ENCODE peak calls at places on chromosomes 3 and 15, in seven cellular contexts. D is uterus, Z is HepG2, A is suprapubic skin, V is endothelial cell of umbilical vein, M is K562, R is H1. X is an unnamed sample.

GRCh38 chr3:69244036-69244435 is 121.6 kb upstream of the LMOD3 start:
- DNase-seq in A (no peak), D (no peak), R (no peak), Z (no peak), M (no peak), V (no peak), X (no peak)

GRCh38 chr15:98442379-98442833 is 205.9 kb upstream of the IGF1R start:
- DNase-seq in V (peak), M (peak), D (peak), A (no peak), R (peak), Z (peak), X (peak)

GRCh38 chr3:31448035-31448881 is 84.5 kb upstream of the STT3B start:
- DNase-seq in A (no peak), V (peak), M (no peak), R (peak), Z (peak), D (no peak), X (no peak)

GRCh38 chr15:22259881-22260421 is 179.6 kb downstream of the OR4M2 start:
- DNase-seq in D (no peak), M (no peak), Z (no peak), R (no peak), A (no peak), V (no peak), X (no peak)

GRCh38 chr15:63310646-63311045 is 33.2 kb downstream of the APH1B start:
- DNase-seq in V (peak), R (no peak), A (no peak), M (no peak), D (no peak), Z (no peak), X (no peak)

GRCh38 chr3:111901617-111902016 is 42.6 kb downstream of the PHLDB2 start:
- DNase-seq in R (no peak), V (peak), M (no peak), D (no peak), A (no peak), Z (no peak), X (no peak)

GRCh38 chr15:35540885-35541284 is 5.1 kb downstream of the DPH6 start:
- DNase-seq in A (no peak), M (no peak), V (no peak), D (no peak), R (no peak), Z (no peak), X (no peak)

GRCh38 chr3:107676469-107677309 is 153.9 kb downstream of the BBX start:
- DNase-seq in Z (peak), D (no peak), M (peak), A (no peak), R (no peak), V (peak), X (no peak)

GRCh38 chr3:124200336-124200901 is 208.5 kb upstream of the ROPN1 start:
- DNase-seq in V (no peak), A (no peak), M (no peak), D (no peak), Z (no peak), R (no peak), X (no peak)

DNA sequence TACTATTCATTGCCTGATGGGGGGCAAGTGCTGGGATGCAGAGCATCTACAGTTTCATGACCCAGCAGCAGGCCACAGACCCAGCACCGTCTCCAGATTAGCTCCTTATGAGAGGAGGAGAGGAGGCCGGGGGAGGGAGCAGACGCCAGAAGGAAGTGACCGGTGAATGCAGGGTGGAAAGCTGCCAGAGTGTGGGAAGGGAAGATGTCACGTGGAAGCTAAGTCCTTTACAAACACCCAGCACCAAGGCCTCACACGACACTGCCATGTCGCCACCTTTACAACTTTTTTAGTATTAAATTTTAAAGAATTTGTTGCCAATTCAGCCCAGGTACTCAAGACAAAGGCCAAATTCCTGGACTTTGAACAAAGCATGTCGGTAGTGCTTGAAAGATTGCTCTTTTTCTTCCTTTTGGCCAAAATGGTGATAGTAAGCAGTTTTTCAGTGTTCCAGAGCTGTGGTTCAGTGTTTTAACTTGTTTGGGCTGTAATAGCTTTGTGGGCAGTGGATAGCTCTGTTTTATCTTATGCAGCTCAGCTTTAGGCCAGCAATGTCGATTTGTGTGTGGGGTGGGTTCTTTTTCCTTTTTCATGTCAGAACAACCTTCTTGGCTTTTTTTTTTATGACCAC is 58.2 kb downstream of the ZBTB38 start:
- DNase-seq in V (peak), D (peak), A (peak), R (no peak), Z (no peak), M (no peak), X (peak)
- TF ChIP-seq POLR2A in V (no peak), D (no peak), A (no peak), R (no peak), Z (no peak), M (no peak), X (no peak)

DNA sequence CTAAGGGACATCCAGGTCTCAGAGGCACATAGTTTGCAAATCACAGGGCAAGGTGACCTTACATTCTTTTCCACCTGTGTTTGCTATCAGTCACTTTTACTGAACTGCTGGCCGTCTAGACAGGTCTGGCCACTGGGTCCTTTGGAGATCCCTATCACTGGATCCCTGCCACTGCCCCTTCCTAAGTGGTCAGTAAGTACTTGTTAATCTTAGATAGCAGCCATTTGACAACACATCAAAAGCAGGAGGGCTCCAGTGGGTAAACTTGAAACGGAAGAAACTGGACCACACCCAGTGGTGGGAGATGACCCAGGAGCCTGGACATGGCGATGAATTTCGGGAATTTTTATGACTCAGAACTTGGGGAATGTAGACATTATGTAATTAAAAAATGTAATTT is 28.9 kb upstream of the RASGRP1 start:
- DNase-seq in M (peak), R (no peak), V (no peak), Z (no peak), A (no peak), D (no peak), X (no peak)
- TF ChIP-seq POLR2A in M (no peak), R (no peak), V (no peak), Z (no peak), A (no peak), D (no peak), X (no peak)

GRCh38 chr3:101725192-101725889 is 927 bp downstream of the CEP97 start:
- DNase-seq in M (peak), Z (no peak), R (no peak), V (peak), D (peak), A (no peak), X (peak)
- TF ChIP-seq POLR2A in M (no peak), Z (no peak), R (no peak), V (no peak), D (no peak), A (no peak), X (no peak)

DNA sequence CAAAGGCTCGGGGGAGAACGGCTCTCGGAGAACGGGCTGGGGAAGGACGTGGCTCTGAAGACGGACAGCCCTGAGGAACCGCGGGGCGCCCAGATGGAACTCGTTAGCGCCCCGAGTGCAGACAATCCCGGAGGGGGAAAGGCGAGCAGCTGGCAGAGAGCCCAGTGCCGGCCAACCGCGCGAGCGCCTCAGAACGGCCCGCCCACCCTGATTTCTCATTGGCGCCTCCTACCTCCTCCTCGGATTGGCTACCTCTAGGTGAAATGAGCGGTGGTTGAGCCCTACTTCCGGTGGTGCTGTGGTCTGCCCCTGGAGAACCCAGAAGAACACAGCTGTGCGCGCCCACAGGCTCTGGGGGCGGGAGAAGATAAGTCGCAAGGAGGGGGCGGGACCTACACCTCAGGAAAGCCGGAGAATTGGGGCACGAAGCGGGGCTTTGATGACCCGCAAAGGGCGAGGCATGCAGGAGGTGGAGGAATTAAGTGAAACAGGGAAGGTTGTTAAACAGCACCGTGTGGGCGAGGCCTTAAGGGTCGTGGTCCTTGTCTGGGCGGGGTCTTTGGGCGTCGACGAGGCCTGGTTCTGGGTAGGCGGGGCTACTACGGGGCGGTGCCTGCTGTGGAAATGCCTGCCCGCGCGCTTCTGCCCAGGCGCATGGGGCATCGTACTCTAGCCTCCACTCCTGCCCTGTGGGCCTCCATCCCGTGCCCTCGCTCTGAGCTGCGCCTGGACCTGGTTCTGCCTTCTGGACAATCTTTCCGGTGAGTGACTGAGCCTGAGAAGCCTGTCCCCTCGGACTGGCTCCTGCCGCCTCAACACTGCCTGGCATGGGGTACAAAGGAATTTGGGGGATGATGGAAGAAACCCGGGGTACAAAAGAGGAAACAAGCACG is at the start of gene OGG1:
- DNase-seq in R (peak), A (peak), Z (peak), M (peak), V (peak), D (peak), X (peak)
- TF ChIP-seq POLR2A in R (no peak), A (no peak), Z (peak), M (peak), V (peak), D (peak), X (peak)

GRCh38 chr3:143971367-143972154 is at the start of gene DIPK2A:
- DNase-seq in V (peak), A (peak), M (peak), R (peak), Z (peak), D (peak), X (peak)
- TF ChIP-seq POLR2A in V (peak), A (peak), M (peak), R (peak), Z (peak), D (peak), X (peak)

GRCh38 chr3:129434140-129434539 is 5.6 kb downstream of the MBD4 start:
- DNase-seq in V (no peak), Z (no peak), M (no peak), R (no peak), D (no peak), A (no peak), X (no peak)

GRCh38 chr3:129433565-129433964 is 5.1 kb upstream of the EFCAB12 start:
- DNase-seq in V (no peak), Z (no peak), R (no peak), D (no peak), A (no peak), M (no peak), X (no peak)

GRCh38 chr3:129429597-129429996 is 1.2 kb upstream of the EFCAB12 start:
- DNase-seq in A (no peak), D (no peak), M (no peak), R (no peak), V (no peak), Z (no peak), X (no peak)

GRCh38 chr3:129432671-129433070 is 4.2 kb upstream of the EFCAB12 start:
- DNase-seq in D (no peak), R (no peak), A (no peak), V (no peak), Z (no peak), M (no peak), X (no peak)

GRCh38 chr3:129432036-129432435 is 3.6 kb upstream of the EFCAB12 start:
- DNase-seq in A (no peak), M (no peak), R (no peak), Z (no peak), V (no peak), D (no peak), X (no peak)
- TF ChIP-seq POLR2A in A (no peak), M (no peak), R (no peak), Z (no peak), V (no peak), D (no peak), X (no peak)